ENCODE peak calls at places on chromosomes 12 and 14, in five cellular contexts. Y is progenitor cell of endocrine pancreas, K is cardiac muscle cell, Z is HepG2, I is RWPE1. M is an unnamed sample.

GRCh38 chr12:43281563-43281962 is 270.4 kb downstream of the ADAMTS20 start:
- DNase-seq in K (no peak), Z (no peak), Y (no peak), I (no peak), M (no peak)

GRCh38 chr14:95838862-95839261 is 37.8 kb upstream of the TUNAR start:
- DNase-seq in I (no peak), Y (no peak), K (no peak), Z (no peak), M (no peak)

GRCh38 chr12:53770281-53770680 is 18.5 kb upstream of the CISTR start:
- DNase-seq in K (peak), Z (no peak), I (peak), Y (no peak), M (no peak)

GRCh38 chr14:87332001-87332400 is 661.0 kb downstream of the GALC start:
- DNase-seq in Y (no peak), Z (no peak), I (peak), K (peak), M (no peak)

GRCh38 chr14:102900631-102901571 is 21.6 kb upstream of the AMN start:
- DNase-seq in Z (no peak), Y (no peak), K (no peak), I (no peak), M (no peak)

GRCh38 chr12:12499909-12500604 is 62.6 kb downstream of the DUSP16 start:
- DNase-seq in Z (no peak), I (no peak), K (no peak), Y (no peak), M (no peak)

GRCh38 chr12:88552672-88553079 is 27.6 kb downstream of the KITLG start:
- DNase-seq in Y (no peak), I (no peak), Z (peak), K (peak), M (no peak)

GRCh38 chr14:59215353-59215752 is 26.9 kb downstream of the DAAM1 start:
- DNase-seq in K (peak), Y (peak), Z (peak), I (no peak), M (no peak)

GRCh38 chr12:45435945-45436710 is 220.2 kb downstream of the ANO6 start:
- DNase-seq in Z (no peak), Y (no peak), I (no peak), K (no peak), M (no peak)

GRCh38 chr12:71780207-71780822 is 25.7 kb downstream of the RAB21 start:
- DNase-seq in Z (peak), I (peak), Y (no peak), K (peak), M (no peak)

GRCh38 chr14:32230695-32231280 is 27.7 kb upstream of the RNU6-8 start:
- DNase-seq in I (peak), Y (no peak), Z (no peak), K (peak), M (no peak)

GRCh38 chr12:56522486-56523193 is 1.0 kb downstream of the RBMS2 start:
- DNase-seq in I (no peak), K (peak), Z (no peak), Y (no peak), M (no peak)

GRCh38 chr12:67651380-67651695 is 2.8 kb downstream of the DYRK2 start:
- DNase-seq in Z (peak), I (peak), K (peak), Y (no peak), M (no peak)

GRCh38 chr14:55104051-55104954 is 24.7 kb upstream of the LGALS3 start:
- DNase-seq in Y (no peak), Z (no peak), K (no peak), I (no peak), M (no peak)

GRCh38 chr14:90382491-90383125 is 14.2 kb upstream of the CALM1 start:
- DNase-seq in K (peak), Z (peak), I (peak), Y (peak), M (no peak)

GRCh38 chr12:2391740-2392341 is 339.1 kb downstream of the CACNA1C start:
- DNase-seq in Y (no peak), K (no peak), Z (no peak), I (no peak), M (no peak)

GRCh38 chr14:38867561-38868150 is 235.4 kb downstream of the SEC23A start:
- DNase-seq in Y (peak), K (peak), I (peak), Z (peak), M (no peak)

GRCh38 chr14:28468191-28469151 is 298.1 kb upstream of the FOXG1 start:
- DNase-seq in K (no peak), I (no peak), Z (no peak), Y (no peak), M (no peak)

GRCh38 chr12:68806488-68807237 is 1.3 kb upstream of the MDM2 start:
- DNase-seq in K (no peak), Z (no peak), Y (no peak), I (no peak), M (no peak)

GRCh38 chr14:35998303-35998702 is 172.2 kb downstream of the BRMS1L start:
- DNase-seq in Y (no peak), Z (no peak), K (no peak), I (no peak), M (no peak)

GRCh38 chr12:121030576-121031212 is 8.4 kb downstream of the OASL start:
- DNase-seq in Z (no peak), Y (no peak), I (no peak), K (no peak), M (no peak)

GRCh38 chr12:56629459-56630179 is 507 bp downstream of the BAZ2A start:
- DNase-seq in I (no peak), Y (peak), Z (no peak), K (peak), M (no peak)

GRCh38 chr12:114662512-114663177 is 21.3 kb downstream of the TBX3 start:
- DNase-seq in I (peak), Y (peak), Z (peak), K (peak), M (no peak)

GRCh38 chr14:89252887-89253532 is 164.0 kb downstream of the FOXN3 start:
- DNase-seq in Y (no peak), Z (no peak), I (no peak), K (peak), M (no peak)

GRCh38 chr14:99323603-99324185 is 51.7 kb upstream of the BCL11B start:
- DNase-seq in Y (no peak), Z (no peak), I (no peak), K (no peak), M (peak)

GRCh38 chr14:100104523-100105300 is 39.5 kb downstream of the EVL start:
- DNase-seq in Z (no peak), K (peak), I (no peak), Y (no peak), M (no peak)

GRCh38 chr14:72618424-72618823 is 275.5 kb downstream of the DPF3 start:
- DNase-seq in Y (no peak), I (no peak), K (no peak), Z (no peak), M (peak)

DNA sequence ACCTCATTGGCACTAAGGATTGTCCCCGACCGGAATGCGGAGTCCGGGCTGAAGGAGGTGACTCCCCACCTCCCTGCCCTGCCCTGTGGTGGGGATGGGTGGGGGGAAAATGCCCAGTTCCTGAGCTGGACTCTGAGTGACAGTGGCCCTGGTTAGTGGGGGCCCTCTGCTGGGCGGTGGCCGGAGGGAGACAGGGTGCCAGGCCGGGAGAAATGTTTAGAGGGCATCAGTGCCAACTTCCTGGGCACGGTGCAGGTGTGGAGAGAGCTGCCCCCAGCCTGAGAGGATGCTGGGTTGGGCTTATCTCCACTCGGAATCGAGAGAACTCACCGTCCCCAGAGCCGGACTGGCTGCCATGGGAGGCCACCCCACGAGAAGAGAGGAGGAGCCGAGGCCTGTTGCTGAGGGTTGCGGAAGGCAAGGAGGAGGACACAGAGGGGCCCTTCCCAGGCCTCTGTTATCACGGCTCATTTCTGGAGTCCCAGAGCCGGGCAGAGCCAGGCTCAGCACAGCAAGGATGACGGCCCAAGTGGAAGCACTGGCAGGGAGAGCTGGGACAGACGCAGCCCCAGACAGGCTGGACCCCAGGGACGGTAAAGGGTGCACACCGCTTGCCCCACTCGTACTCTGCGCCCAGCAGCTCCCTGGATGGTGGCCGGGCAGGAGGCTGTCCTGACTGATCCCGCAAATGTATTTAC is 156.7 kb downstream of the KIF26A start:
- DNase-seq in Z (no peak), K (no peak), Y (no peak), I (no peak), M (no peak)
- TF ChIP-seq CTCF in Z (no peak), K (no peak), Y (no peak), I (no peak), M (no peak)

GRCh38 chr14:25303934-25304333 is 254.0 kb upstream of the STXBP6 start:
- DNase-seq in Z (no peak), Y (no peak), K (no peak), I (no peak), M (no peak)

DNA sequence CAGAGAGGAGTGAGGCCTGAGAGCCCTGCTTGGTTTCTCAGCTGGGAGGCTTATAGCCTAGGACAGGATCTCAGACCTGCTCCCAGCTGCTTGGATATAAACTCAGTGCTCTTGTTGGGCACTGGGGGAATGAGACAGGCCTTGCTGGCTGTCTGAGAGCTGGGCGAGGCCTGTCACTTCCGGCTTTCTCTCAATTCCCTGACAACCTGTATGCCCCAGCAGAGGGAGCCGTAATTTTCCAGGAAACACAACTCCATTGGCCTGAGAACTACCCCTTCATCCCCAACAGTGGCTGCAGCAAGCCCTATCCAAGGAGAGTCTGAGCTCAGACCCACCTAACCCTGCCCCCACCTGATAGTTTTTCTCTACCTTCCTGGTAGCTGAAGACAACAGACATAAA is 258.3 kb upstream of the STXBP6 start:
- DNase-seq in Z (peak), Y (no peak), K (no peak), I (no peak), M (no peak)
- TF ChIP-seq CTCF in Z (peak), Y (no peak), K (no peak), I (no peak), M (no peak)

GRCh38 chr12:15757553-15758255 is 31.5 kb downstream of the EPS8 start:
- DNase-seq in Z (peak), K (peak), Y (no peak), I (peak), M (no peak)
- TF ChIP-seq CTCF in Z (no peak), K (no peak), Y (no peak), I (no peak), M (no peak)

DNA sequence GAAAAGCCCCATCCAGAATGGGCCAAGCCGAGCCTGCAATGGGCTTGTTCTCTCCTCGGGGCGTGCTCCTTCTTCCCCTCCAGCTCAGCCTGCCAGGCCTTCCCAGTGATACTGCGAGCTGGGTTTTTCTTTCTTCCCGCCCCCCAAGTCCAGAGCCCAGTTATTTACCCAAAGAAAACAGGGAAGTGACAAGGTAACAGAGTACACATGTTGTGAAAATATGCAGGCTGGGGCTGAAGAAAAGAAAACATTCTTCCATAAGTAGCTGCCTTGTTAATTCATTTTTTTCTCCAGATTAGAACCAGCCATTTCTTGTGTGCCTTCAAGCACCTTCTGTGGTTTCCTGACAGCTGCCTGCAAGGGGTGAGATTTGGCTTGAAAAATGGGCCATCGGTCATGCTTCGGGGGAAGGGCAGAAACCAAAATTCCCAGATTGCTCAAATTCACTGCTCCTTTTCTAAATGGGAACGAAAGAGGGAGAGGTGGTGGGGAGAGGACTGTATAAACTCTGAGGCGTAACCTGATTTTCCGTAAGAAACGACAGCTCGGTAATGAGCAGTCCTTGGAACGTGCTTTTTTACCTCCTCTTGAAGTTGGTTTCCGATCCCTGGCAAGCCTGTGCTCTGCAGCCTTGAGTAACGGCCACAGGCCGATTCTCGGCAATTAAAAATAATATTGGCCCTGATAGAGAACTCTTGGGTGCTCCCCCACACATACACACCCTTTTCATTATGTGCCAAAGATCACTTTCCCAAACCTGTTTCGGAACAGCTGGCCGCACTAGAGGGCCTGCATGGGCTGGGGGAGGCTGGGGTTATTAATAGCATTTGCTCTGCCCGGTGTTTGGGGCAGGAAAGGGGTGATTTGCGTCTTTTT is 229.4 kb downstream of the ZFP36L1 start:
- DNase-seq in Y (no peak), I (no peak), K (peak), Z (peak), M (no peak)
- TF ChIP-seq CTCF in Y (no peak), I (no peak), K (no peak), Z (no peak), M (no peak)

GRCh38 chr12:106910202-106910601 is 45.5 kb upstream of the TMEM263 start:
- DNase-seq in K (no peak), Y (no peak), I (no peak), Z (no peak), M (no peak)

GRCh38 chr12:106908561-106908960 is 47.1 kb upstream of the TMEM263 start:
- DNase-seq in Y (no peak), Z (no peak), K (no peak), I (no peak), M (no peak)

GRCh38 chr12:106906715-106907114 is 49.0 kb upstream of the TMEM263 start:
- DNase-seq in Z (no peak), K (no peak), I (no peak), Y (no peak), M (no peak)

GRCh38 chr12:106907846-106908245 is 47.9 kb upstream of the TMEM263 start:
- DNase-seq in I (no peak), Y (no peak), K (no peak), Z (no peak), M (no peak)

GRCh38 chr12:106907411-106907810 is 48.3 kb upstream of the TMEM263 start:
- DNase-seq in K (no peak), I (no peak), Y (no peak), Z (no peak), M (no peak)
- TF ChIP-seq CTCF in K (no peak), I (no peak), Y (no peak), Z (peak), M (no peak)

GRCh38 chr12:131852551-131853299 is 24.5 kb downstream of the MMP17 start:
- DNase-seq in K (peak), I (no peak), Z (no peak), Y (no peak), M (no peak)

GRCh38 chr12:131848753-131849152 is 20.6 kb downstream of the MMP17 start:
- DNase-seq in I (no peak), Z (no peak), Y (no peak), K (no peak), M (no peak)

GRCh38 chr12:131851741-131852550 is 23.8 kb downstream of the MMP17 start:
- DNase-seq in Y (no peak), Z (no peak), K (no peak), I (no peak), M (no peak)

GRCh38 chr12:131849700-131850553 is 21.7 kb downstream of the MMP17 start:
- DNase-seq in I (no peak), Y (no peak), K (no peak), Z (no peak), M (no peak)

DNA sequence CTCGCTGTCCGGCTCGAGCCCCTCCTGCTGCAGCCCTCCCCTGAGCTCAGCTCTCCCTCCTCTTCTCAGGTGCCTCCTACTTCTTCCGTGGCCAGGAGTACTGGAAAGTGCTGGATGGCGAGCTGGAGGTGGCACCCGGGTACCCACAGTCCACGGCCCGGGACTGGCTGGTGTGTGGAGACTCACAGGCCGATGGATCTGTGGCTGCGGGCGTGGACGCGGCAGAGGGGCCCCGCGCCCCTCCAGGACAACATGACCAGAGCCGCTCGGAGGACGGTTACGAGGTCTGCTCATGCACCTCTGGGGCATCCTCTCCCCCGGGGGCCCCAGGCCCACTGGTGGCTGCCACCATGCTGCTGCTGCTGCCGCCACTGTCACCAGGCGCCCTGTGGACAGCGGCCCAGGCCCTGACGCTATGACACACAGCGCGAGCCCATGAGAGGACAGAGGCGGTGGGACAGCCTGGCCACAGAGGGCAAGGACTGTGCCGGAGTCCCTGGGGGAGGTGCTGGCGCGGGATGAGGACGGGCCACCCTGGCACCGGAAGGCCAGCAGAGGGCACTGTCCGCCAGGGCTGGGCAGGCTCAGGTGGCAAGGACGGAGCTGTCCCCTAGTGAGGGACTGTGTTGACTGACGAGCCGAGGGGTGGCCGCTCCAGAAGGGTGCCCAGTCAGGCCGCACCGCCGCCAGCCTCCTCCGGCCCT is 22.8 kb downstream of the MMP17 start:
- DNase-seq in Y (no peak), K (no peak), I (no peak), Z (no peak), M (no peak)
- TF ChIP-seq CTCF in Y (peak), K (no peak), I (peak), Z (peak), M (peak)

DNA sequence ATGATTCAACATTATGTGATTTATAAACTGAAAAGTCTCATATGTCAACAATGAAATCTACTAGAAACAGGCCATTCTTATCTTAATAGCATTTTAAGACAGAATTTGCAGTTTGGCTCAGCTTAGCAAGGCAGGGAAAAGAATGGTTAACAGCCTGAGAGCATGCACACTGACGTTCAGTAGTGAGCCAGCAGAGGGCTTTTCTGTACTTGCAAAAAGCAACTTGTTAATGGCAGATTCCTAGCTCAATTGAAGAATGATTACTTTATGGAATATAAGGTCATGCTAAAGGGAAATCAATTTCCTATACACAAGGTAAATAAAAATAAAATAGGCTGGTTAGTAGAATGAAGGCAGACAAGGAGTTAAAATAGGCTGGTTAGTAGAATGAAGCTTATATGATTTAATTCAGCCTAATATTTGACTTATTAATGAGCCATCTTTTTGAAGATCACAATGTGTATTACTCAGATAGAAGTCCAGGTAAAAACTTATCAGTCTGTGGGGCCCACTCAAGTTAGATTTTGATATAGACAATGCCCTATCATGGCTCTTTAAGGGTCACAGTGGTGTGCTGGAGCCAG is 95.9 kb downstream of the OTOGL start:
- DNase-seq in I (peak), K (peak), Y (peak), Z (peak), M (no peak)
- TF ChIP-seq CTCF in I (peak), K (peak), Y (peak), Z (peak), M (peak)

GRCh38 chr12:128578045-128578444 is 245.7 kb downstream of the SLC15A4 start:
- DNase-seq in K (no peak), Z (no peak), I (no peak), Y (no peak), M (no peak)

GRCh38 chr12:128587918-128588317 is 235.8 kb downstream of the SLC15A4 start:
- DNase-seq in I (no peak), K (no peak), Y (no peak), Z (no peak), M (no peak)

GRCh38 chr12:128586630-128587029 is 237.1 kb downstream of the SLC15A4 start:
- DNase-seq in K (no peak), I (no peak), Y (no peak), Z (no peak), M (no peak)

GRCh38 chr12:128583453-128583852 is 240.3 kb downstream of the SLC15A4 start:
- DNase-seq in Y (no peak), K (no peak), Z (no peak), I (no peak), M (no peak)
- TF ChIP-seq CTCF in Y (peak), K (no peak), Z (no peak), I (no peak), M (no peak)

GRCh38 chr12:93466625-93467350 is 526 bp upstream of the MRPL42 start:
- DNase-seq in K (no peak), Z (no peak), Y (no peak), I (no peak), M (no peak)
- TF ChIP-seq CTCF in K (no peak), Z (no peak), Y (no peak), I (no peak), M (no peak)

GRCh38 chr12:127355061-127355820 is 911.7 kb upstream of the TMEM132C start:
- DNase-seq in I (peak), K (no peak), Y (no peak), Z (no peak), M (no peak)
- TF ChIP-seq CTCF in I (no peak), K (no peak), Y (peak), Z (peak), M (no peak)